ENCODE peak calls at places on chromosome 3, in six cellular contexts. C, Z, W, O, J and S are unnamed samples. For H3K36me3, the result is how much of the 10 kb centered on the place peaks cover.

GRCh38 chr3:154430014-154430413 is at the start of gene GPR149:
- DNase-seq in W (peak), Z (no peak), J (no peak), O (no peak), C (peak), S (no peak)

GRCh38 chr3:194941956-194942483 is 256.3 kb downstream of the FAM43A start:
- DNase-seq in C (no peak), J (no peak), O (no peak), Z (no peak), W (no peak), S (no peak)

GRCh38 chr3:51819709-51820406 is 40.8 kb upstream of the IQCF6 start:
- DNase-seq in C (no peak), O (no peak), J (no peak), Z (no peak), W (peak), S (no peak)

GRCh38 chr3:52228266-52228665 is 2.8 kb upstream of the TLR9 start:
- DNase-seq in W (no peak), Z (no peak), C (no peak), J (no peak), O (no peak), S (no peak)

GRCh38 chr3:189720746-189721426 is 89.7 kb downstream of the TP63 start:
- DNase-seq in W (no peak), J (no peak), C (peak), O (no peak), Z (no peak), S (no peak)

GRCh38 chr3:18751514-18751913 is 326.4 kb upstream of the SATB1 start:
- DNase-seq in O (no peak), C (no peak), W (no peak), Z (no peak), J (no peak), S (no peak)

GRCh38 chr3:194572944-194573491 is 60.2 kb downstream of the TMEM44 start:
- DNase-seq in O (no peak), Z (no peak), W (no peak), J (no peak), C (no peak), S (no peak)

GRCh38 chr3:146818301-146818700 is 213.2 kb upstream of the PLSCR5 start:
- DNase-seq in O (no peak), W (no peak), C (no peak), J (no peak), Z (no peak), S (no peak)

GRCh38 chr3:81302045-81302444 is 459.4 kb downstream of the GBE1 start:
- DNase-seq in Z (peak), C (peak), W (peak), O (peak), J (no peak), S (no peak)

GRCh38 chr3:43755511-43756200 is 64.9 kb downstream of the ABHD5 start:
- DNase-seq in J (no peak), O (no peak), Z (no peak), W (no peak), C (no peak), S (no peak)

GRCh38 chr3:11434017-11434526 is 161.9 kb downstream of the ATG7 start:
- DNase-seq in O (no peak), Z (peak), W (peak), J (peak), C (peak), S (peak)

GRCh38 chr3:141840737-141841544 is 35.5 kb upstream of the ATP1B3 start:
- DNase-seq in C (no peak), W (no peak), O (no peak), Z (no peak), J (no peak), S (no peak)

GRCh38 chr3:157226173-157226847 is 66.4 kb upstream of the CCNL1 start:
- DNase-seq in W (no peak), O (no peak), J (no peak), Z (no peak), C (no peak), S (no peak)

GRCh38 chr3:23726811-23727548 is 78.8 kb upstream of the UBE2E1 start:
- DNase-seq in C (no peak), Z (no peak), J (no peak), W (no peak), O (no peak), S (no peak)

GRCh38 chr3:31297899-31298298 is 234.8 kb upstream of the STT3B start:
- DNase-seq in C (no peak), Z (no peak), W (no peak), J (no peak), O (no peak), S (no peak)

GRCh38 chr3:190017575-190018288 is 103.0 kb downstream of the P3H2 start:
- DNase-seq in O (peak), C (peak), W (peak), J (no peak), Z (peak), S (peak)

GRCh38 chr3:54968546-54969172 is 40.8 kb upstream of the LRTM1 start:
- DNase-seq in J (no peak), Z (no peak), O (no peak), W (no peak), C (no peak), S (no peak)

GRCh38 chr3:95522449-95522848 is 1291.9 kb upstream of the EPHA6 start:
- DNase-seq in J (no peak), Z (no peak), C (no peak), W (no peak), O (no peak), S (no peak)

GRCh38 chr3:189186093-189186492 is 14.3 kb downstream of the TPRG1 start:
- DNase-seq in Z (peak), J (no peak), C (no peak), O (no peak), W (no peak), S (peak)

GRCh38 chr3:141191097-141191749 is 40.4 kb upstream of the PXYLP1 start:
- DNase-seq in O (no peak), W (no peak), Z (no peak), J (no peak), C (no peak), S (no peak)

GRCh38 chr3:39631136-39631535 is 163.7 kb downstream of the MOBP start:
- DNase-seq in W (no peak), Z (peak), J (no peak), C (no peak), O (no peak), S (no peak)

GRCh38 chr3:142808103-142808917 is 80.6 kb downstream of the PCOLCE2 start:
- DNase-seq in W (no peak), J (no peak), C (no peak), O (peak), Z (no peak), S (no peak)

GRCh38 chr3:173869786-173870185 is 472.2 kb downstream of the NLGN1 start:
- DNase-seq in O (no peak), W (no peak), Z (no peak), J (no peak), C (no peak), S (no peak)

GRCh38 chr3:51673802-51674654 is 3.0 kb downstream of the TEX264 start:
- DNase-seq in Z (no peak), J (peak), W (no peak), C (no peak), O (no peak), S (no peak)

GRCh38 chr3:25558106-25558505 is 106.6 kb downstream of the TOP2B start:
- DNase-seq in W (no peak), J (no peak), O (no peak), C (no peak), Z (peak), S (no peak)

GRCh38 chr3:57017481-57017880 is 43.0 kb upstream of the SPATA12 start:
- DNase-seq in W (no peak), O (no peak), Z (peak), J (no peak), C (no peak), S (peak)

GRCh38 chr3:105812194-105812586 is 56.6 kb downstream of the CBLB start:
- DNase-seq in W (no peak), J (no peak), Z (no peak), O (no peak), C (no peak), S (no peak)

GRCh38 chr3:16286161-16286560 is 21.1 kb downstream of the OXNAD1 start:
- DNase-seq in J (no peak), O (no peak), Z (no peak), W (no peak), C (no peak), S (no peak)

GRCh38 chr3:116314476-116314875 is 130.8 kb downstream of the LSAMP start:
- DNase-seq in Z (no peak), W (peak), O (no peak), C (peak), J (no peak), S (no peak)

GRCh38 chr3:151837057-151837456 is 23.1 kb downstream of the AADAC start:
- DNase-seq in W (peak), O (peak), Z (no peak), J (no peak), C (peak), S (no peak)

GRCh38 chr3:126524429-126524988 is 554 bp downstream of the CHST13 start:
- DNase-seq in C (peak), Z (peak), J (peak), W (no peak), O (no peak), S (no peak)

GRCh38 chr3:110314512-110315114 is 757.0 kb upstream of the NECTIN3 start:
- DNase-seq in C (peak), Z (peak), W (peak), O (peak), J (no peak), S (no peak)

GRCh38 chr3:81497565-81497964 is 263.9 kb downstream of the GBE1 start:
- DNase-seq in Z (no peak), C (no peak), J (no peak), W (no peak), O (no peak), S (no peak)

GRCh38 chr3:15345608-15346137 is 13.3 kb upstream of the SH3BP5 start:
- DNase-seq in O (no peak), C (no peak), W (no peak), Z (peak), J (no peak), S (no peak)

GRCh38 chr3:42539871-42540714 is 37.6 kb downstream of the VIPR1 start:
- DNase-seq in C (peak), W (peak), Z (peak), J (no peak), O (no peak), S (no peak)

DNA sequence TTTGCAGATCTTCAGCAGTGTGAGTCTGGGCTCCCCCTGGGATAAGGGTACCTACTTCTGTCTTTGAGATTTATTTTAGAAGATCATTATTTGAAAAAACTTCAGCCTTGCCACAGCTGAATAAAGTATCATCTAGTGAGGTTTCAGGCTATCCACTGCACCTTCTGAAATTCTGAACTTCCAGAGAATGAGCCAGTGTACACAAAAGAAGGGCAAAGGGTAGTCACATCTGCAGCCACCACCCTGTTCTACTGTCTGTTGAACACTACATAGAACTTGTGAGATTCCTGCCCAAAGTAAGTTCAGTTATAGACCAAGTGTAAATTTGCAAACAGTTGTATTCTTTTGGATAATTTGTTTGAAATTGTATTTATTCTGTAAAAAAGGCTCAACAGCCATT is 38.0 kb upstream of the PTPN23 start:
- DNase-seq in O (no peak), W (no peak), Z (no peak), C (no peak), J (no peak), S (no peak)
- H3K36me3 ChIP-seq in O (under half), W (under half), Z (under half), C (under half), J (half or more), S (half or more)

GRCh38 chr3:160163259-160163878 is 61.9 kb upstream of the C3orf80 start:
- DNase-seq in O (peak), Z (no peak), W (peak), J (no peak), C (peak), S (no peak)
- TF ChIP-seq CTCF in O (peak), Z (peak), W (peak), J (peak), C (peak), S (no peak)

DNA sequence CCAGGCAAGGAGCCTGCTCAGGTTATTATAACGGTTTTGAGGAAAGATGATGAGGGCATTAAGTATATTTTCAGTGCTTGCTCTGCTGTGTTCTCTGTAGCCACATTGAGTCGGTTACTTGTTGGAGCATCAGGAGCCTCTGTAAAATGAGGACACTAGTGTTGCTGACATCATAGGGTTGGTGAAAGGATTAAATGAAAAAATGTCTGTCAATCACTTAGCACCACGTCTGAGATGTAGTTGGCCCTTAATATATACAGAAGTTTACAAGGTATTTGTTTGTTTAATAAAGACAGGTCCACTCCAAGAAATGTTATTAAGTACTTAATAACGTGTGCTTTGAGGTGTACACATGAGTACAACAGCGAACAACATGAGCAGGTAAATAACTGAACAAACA is 735 bp upstream of the SLC25A26 start:
- DNase-seq in O (no peak), J (no peak), Z (no peak), W (no peak), C (no peak), S (no peak)
- H3K4me3 ChIP-seq in O (peak), J (peak), Z (peak), W (peak), C (peak), S (peak)

DNA sequence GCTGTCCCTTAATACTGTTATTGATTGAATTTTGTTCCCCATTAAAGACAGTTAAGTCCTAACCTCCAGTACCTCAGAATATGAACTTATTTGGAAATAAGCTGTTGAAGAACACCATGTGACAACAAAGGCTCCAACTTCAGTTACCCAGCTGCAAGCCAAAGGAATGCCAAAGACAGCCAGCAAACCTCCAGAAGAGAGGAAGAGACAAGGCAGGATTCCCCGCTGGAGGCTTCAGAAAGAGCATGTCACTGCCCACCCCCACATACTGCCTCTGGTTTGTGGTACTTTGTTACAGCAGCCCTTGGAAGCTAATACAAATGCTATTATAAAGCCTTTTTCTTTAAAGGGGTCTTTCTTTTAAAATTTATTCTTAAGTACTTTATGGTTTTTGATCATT is 18.4 kb upstream of the NEK10 start:
- DNase-seq in O (no peak), W (no peak), J (no peak), Z (no peak), C (no peak), S (no peak)
- H3K36me3 ChIP-seq in O (half or more), W (under half), J (under half), Z (under half), C (under half), S (under half)

DNA sequence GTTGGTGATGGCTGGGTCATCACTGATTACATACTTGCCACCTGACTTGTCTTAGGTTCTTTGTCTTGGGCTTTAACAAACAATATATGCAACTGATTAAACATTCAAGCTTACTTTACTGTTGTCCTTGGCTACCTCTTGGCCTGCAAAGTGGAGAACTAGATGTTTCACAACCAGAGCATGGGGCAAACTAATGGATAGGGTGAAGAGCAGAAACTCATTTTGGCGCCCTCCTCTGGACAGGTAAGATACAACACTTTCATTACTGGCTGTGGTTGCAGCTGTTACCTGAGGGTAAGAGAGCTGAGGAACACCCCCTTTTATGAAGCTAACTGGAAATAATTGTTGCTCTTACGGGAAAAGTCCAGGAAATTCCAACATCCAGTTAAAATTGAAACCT is 262.1 kb downstream of the NAALADL2 start:
- DNase-seq in J (no peak), W (no peak), C (peak), O (no peak), Z (no peak), S (no peak)
- TF ChIP-seq CTCF in J (no peak), W (peak), C (peak), O (peak), Z (no peak), S (no peak)

DNA sequence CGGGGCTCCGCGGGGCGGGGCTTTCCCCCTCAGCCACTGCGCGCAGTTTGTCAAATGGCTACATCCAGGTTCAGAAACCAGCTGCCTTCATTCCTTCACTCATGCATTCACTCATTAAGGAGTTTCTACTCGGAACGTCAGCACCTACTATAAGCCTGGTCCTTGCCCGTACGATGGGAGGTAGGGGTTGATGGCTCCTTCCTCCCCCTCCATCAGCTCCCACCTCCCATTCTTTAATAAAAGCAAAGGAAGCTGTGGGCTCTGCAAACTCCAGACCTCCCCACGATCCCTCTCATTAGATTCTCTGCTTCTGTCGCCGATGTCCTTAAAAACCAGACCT is 267 bp upstream of the CFAP92 start:
- DNase-seq in W (no peak), Z (no peak), C (no peak), J (no peak), O (no peak), S (no peak)
- H3K4me3 ChIP-seq in W (peak), Z (no peak), C (no peak), J (peak), O (peak), S (peak)

DNA sequence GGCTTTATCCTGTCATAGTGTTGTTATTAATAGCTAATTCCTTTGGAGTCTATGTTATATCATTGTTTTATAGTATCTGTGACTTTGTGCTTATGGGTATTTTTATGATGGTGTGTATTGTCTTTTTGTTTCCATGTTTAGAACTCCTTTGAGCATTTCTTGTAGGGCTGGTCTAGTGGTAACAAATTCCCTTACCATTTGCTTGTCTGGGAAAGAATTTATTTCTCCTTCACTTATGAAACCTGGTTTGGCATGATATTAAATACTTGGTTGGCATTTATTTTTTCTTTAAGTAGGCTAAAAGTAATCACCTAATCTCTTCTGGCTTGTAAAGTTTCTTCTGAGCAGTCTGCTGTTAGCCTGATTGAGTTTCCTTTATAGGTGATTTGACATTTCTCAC is 47.7 kb upstream of the ROBO1 start:
- DNase-seq in Z (no peak), J (no peak), C (no peak), O (no peak), W (no peak), S (no peak)
- H3K36me3 ChIP-seq in Z (under half), J (under half), C (under half), O (under half), W (under half), S (under half)

GRCh38 chr3:162366382-162366781 is 869.8 kb downstream of the OTOL1 start:
- DNase-seq in W (no peak), Z (no peak), C (no peak), O (no peak), J (no peak), S (no peak)
- TF ChIP-seq CTCF in W (no peak), Z (no peak), C (no peak), O (no peak), J (no peak), S (no peak)